ENCODE peak calls at places on chromosomes 12 and 14, in seven cellular contexts. K is HL-60; V is heart right ventricle; L is cardiac muscle cell; F is fibroblast of lung; B is K562; Q is CD4-positive, alpha-beta T cell. D is an unnamed sample.

GRCh38 chr12:2970744-2971143 is 11.5 kb downstream of the TEAD4 start:
- DNase-seq in K (no peak), V (no peak), L (no peak), F (no peak), B (no peak), Q (no peak), D (no peak)

GRCh38 chr14:94936901-94937321 is 167.0 kb upstream of the GSC start:
- DNase-seq in K (no peak), V (peak; percentile 61), L (no peak), F (no peak), B (no peak), Q (no peak), D (peak; percentile 11)

GRCh38 chr12:46659844-46660243 is 166.0 kb downstream of the SLC38A4 start:
- DNase-seq in K (no peak), V (no peak), L (no peak), F (no peak), B (no peak), Q (no peak), D (no peak)

GRCh38 chr12:125742413-125742812 is 677.2 kb downstream of the AACS start:
- DNase-seq in K (no peak), V (no peak), L (no peak), F (no peak), B (no peak), Q (no peak), D (no peak)

GRCh38 chr12:52872644-52873384 is 24.0 kb upstream of the KRT78 start:
- DNase-seq in K (no peak), V (no peak), L (no peak), F (no peak), B (no peak), Q (no peak), D (peak; percentile 73)

GRCh38 chr14:79036506-79036905 is 866.3 kb downstream of the NRXN3 start:
- DNase-seq in K (no peak), V (no peak), L (no peak), F (no peak), B (no peak), Q (no peak), D (no peak)

GRCh38 chr14:36519431-36520321 is at the start of gene NKX2-1:
- DNase-seq in K (no peak), V (no peak), L (no peak), F (no peak), B (no peak), Q (no peak), D (no peak)

GRCh38 chr14:101495827-101496778 is 65.2 kb upstream of the DIO3 start:
- DNase-seq in K (no peak), V (no peak), L (peak; percentile 6), F (no peak), B (no peak), Q (peak; percentile 15), D (peak; percentile 3)

GRCh38 chr14:73239463-73240241 is 2.3 kb downstream of the PAPLN start:
- DNase-seq in K (no peak), V (no peak), L (peak; percentile 43), F (peak; percentile 72), B (no peak), Q (no peak), D (peak; percentile 41)

GRCh38 chr14:75096959-75097358 is 27.5 kb downstream of the ZC2HC1C start:
- DNase-seq in K (no peak), V (no peak), L (no peak), F (no peak), B (no peak), Q (no peak), D (no peak)

GRCh38 chr14:76919811-76920571 is 93.8 kb downstream of the LRRC74A start:
- DNase-seq in K (no peak), V (peak; percentile 51), L (no peak), F (peak; percentile 91), B (no peak), Q (no peak), D (peak; percentile 35)

GRCh38 chr12:9813821-9814798 is 13.2 kb upstream of the KLRF1 start:
- DNase-seq in K (peak; percentile 91), V (peak; percentile 79), L (peak; percentile 66), F (peak; percentile 36), B (peak; percentile 63), Q (peak; percentile 95), D (peak; percentile 82)

GRCh38 chr12:113332688-113333087 is 2.2 kb downstream of the SLC8B1 start:
- DNase-seq in K (no peak), V (no peak), L (no peak), F (no peak), B (no peak), Q (no peak), D (no peak)

DNA sequence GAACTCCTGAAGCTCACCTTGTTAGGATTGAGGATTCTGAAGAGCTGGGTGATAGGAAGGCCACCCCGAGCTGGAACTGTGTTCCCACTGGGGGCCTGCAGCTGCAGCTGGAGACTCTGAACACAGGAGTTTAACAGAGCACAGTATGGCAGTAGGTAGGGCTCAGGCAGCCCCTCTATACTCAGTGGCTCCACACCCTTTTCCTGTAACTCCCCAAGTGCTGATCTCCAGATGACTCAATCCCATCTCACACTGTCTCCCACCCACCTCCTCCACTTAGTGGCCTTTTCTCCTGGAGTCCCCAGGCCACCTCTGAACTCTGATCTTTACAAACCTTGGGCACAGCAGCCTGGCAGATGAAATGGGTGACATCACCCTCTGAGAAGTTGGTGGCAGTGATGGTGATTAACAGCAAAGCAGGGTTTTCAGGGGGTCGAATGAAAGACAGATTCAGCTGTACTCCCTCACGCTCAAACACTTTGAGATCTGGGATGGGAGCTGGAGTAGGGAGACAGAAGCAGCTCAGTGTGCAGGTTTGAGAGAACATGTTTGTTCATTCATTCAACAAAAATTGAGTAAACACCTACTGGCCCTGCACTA is 4.0 kb downstream of the THTPA start:
- DNase-seq in K (no peak), V (no peak), L (no peak), F (no peak), B (no peak), Q (no peak), D (no peak)
- H3K27ac ChIP-seq in K (no peak overlapping the region), V (no peak overlapping the region), L (no peak overlapping the region), F (no peak overlapping the region), B (no peak overlapping the region), Q (no peak overlapping the region), D (no peak overlapping the region)

GRCh38 chr14:69865701-69866365 is 13.4 kb upstream of the SMOC1 start:
- DNase-seq in K (no peak), V (no peak), L (no peak), F (no peak), B (no peak), Q (no peak), D (no peak)

GRCh38 chr14:69859591-69859990 is 19.6 kb upstream of the SMOC1 start:
- DNase-seq in K (no peak), V (no peak), L (no peak), F (no peak), B (no peak), Q (no peak), D (no peak)

GRCh38 chr14:69861170-69861569 is 18.0 kb upstream of the SMOC1 start:
- DNase-seq in K (no peak), V (no peak), L (no peak), F (no peak), B (no peak), Q (no peak), D (no peak)

GRCh38 chr14:69860221-69860620 is 19.0 kb upstream of the SMOC1 start:
- DNase-seq in K (no peak), V (no peak), L (no peak), F (no peak), B (no peak), Q (no peak), D (no peak)

GRCh38 chr14:69863083-69863482 is 16.1 kb upstream of the SMOC1 start:
- DNase-seq in K (no peak), V (no peak), L (no peak), F (no peak), B (no peak), Q (no peak), D (no peak)
- TF ChIP-seq CTCF in K (no peak), V (no peak), L (no peak), F (no peak), B (no peak), Q (no peak), D (no peak)

GRCh38 chr12:95548056-95548538 is 3.2 kb downstream of the USP44 start:
- DNase-seq in K (no peak), V (peak; percentile 25), L (peak; percentile 51), F (no peak), B (peak; percentile 23), Q (peak; percentile 47), D (peak; percentile 34)
- H3K27ac ChIP-seq in K (no peak overlapping the region), V (no peak overlapping the region), L (no peak overlapping the region), F (peak overlapping the region; percentile 93), B (peak overlapping the region; percentile 64), Q (peak overlapping the region; percentile 72), D (peak overlapping the region; percentile 38)

DNA sequence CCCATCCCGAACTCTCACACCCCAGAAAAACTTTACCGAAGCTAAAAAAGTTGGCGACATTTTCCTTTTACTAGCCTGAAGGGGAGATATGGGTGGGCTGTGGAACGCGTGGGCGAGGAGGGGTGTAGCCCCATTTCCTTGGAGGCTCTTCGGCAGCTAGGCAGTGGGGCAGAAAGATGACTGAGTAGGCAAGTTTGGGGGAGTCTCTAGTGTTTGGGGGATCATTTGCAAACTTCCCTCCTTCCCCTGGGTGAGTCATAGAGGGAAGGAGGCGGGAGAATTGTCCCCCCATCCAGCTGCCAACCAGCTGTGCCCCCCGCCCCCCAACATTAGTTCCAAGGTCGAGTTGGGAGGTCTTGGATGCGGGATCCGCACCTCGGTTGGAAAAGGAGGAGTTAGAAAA is 2.3 kb downstream of the GLI1 start:
- DNase-seq in K (no peak), V (no peak), L (no peak), F (no peak), B (no peak), Q (no peak), D (no peak)
- TF ChIP-seq CTCF in K (no peak), V (no peak), L (no peak), F (no peak), B (no peak), Q (no peak), D (no peak)

D was measured in transverse colon.